ENCODE peak calls at places on chromosome 20, in four cellular contexts. W, N, O and U are unnamed samples.
A peak's percentile ranks its signal among the peaks of the same experiment; 100 is the strongest.

GRCh38 chr20:37119356-37120036 is 23.7 kb upstream of the RBL1 start:
- DNase-seq in W (no peak), N (no peak), O (no peak), U (no peak)

GRCh38 chr20:2652724-2653510 is 485 bp downstream of the NOP56 start:
- DNase-seq in W (no peak), N (peak; percentile 51), O (peak; percentile 34), U (no peak)

GRCh38 chr20:61631770-61632169 is 379.7 kb downstream of the CDH4 start:
- DNase-seq in W (no peak), N (no peak), O (no peak), U (no peak)

GRCh38 chr20:5397418-5397817 is 80.7 kb upstream of the PROKR2 start:
- DNase-seq in W (no peak), N (no peak), O (no peak), U (no peak)

GRCh38 chr20:17628101-17628841 is 53.8 kb downstream of the RRBP1 start:
- DNase-seq in W (no peak), N (peak; percentile 18), O (peak; percentile 10), U (no peak)

GRCh38 chr20:19205999-19206398 is 6.4 kb upstream of the SLC24A3 start:
- DNase-seq in W (peak; percentile 38), N (peak; percentile 75), O (peak; percentile 72), U (no peak)

GRCh38 chr20:407097-407952 is 774 bp upstream of the RBCK1 start:
- DNase-seq in W (peak; percentile 67), N (peak; percentile 77), O (peak; percentile 80), U (peak; percentile 38)

GRCh38 chr20:41174373-41174772 is 37.0 kb downstream of the PLCG1 start:
- DNase-seq in W (no peak), N (no peak), O (no peak), U (no peak)

GRCh38 chr20:62159835-62160234 is 16.3 kb downstream of the SS18L1 start:
- DNase-seq in W (no peak), N (no peak), O (no peak), U (no peak)

GRCh38 chr20:4022386-4023350 is 7.3 kb upstream of the RNF24 start:
- DNase-seq in W (no peak), N (no peak), O (no peak), U (no peak)

GRCh38 chr20:56454754-56455153 is 13.7 kb upstream of the RTF2 start:
- DNase-seq in W (no peak), N (no peak), O (no peak), U (no peak)

GRCh38 chr20:10411673-10412072 is 22.3 kb downstream of the MKKS start:
- DNase-seq in W (no peak), N (no peak), O (no peak), U (no peak)

GRCh38 chr20:18004389-18005031 is 35.7 kb downstream of the MGME1 start:
- DNase-seq in W (no peak), N (peak; percentile 33), O (no peak), U (no peak)

GRCh38 chr20:36579996-36580545 is 6.7 kb downstream of the TGIF2 start:
- DNase-seq in W (no peak), N (no peak), O (no peak), U (peak; percentile 71)

GRCh38 chr20:38985603-38986170 is 23.5 kb downstream of the DHX35 start:
- DNase-seq in W (no peak), N (no peak), O (no peak), U (no peak)

GRCh38 chr20:31523361-31524283 is 9.4 kb downstream of the HM13 start:
- DNase-seq in W (no peak), N (peak; percentile 32), O (no peak), U (no peak)
- H3K4me3 ChIP-seq in W (no peak overlapping the region), N (no peak overlapping the region), O (no peak overlapping the region), U (no peak overlapping the region)

DNA sequence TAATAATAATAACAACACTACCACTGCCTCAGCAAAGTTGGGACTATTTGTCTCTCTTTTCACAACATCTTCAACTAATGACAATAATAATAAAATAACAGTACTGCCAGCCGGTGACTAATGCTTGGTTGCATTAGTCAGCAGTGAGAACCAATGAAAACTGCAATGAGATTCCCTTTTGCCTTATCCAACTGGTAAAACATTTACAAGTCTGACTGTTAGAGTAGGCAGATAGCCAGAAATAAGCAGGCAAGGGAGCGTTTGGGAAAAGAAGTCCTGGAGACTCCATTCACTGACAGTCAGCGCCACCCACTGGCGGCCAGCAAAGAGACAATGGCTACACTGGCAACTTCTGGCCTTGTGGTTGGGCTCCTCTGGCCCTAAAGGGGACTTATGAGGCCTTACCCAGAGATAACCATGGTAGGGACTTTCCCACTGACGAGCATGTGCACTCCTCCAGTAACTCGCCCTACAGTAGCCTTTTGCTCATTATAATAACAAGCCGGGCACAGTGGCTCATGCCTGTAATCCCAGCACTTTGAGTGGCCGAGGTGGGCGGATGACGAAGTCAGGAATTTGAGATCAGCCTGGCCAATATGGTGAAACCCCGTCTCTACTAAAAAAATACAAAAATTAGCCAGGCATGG is 3.4 kb upstream of the NSFL1C start:
- DNase-seq in W (peak; percentile 84), N (peak; percentile 77), O (peak; percentile 69), U (peak; percentile 99)
- TF ChIP-seq CTCF in W (peak; percentile 95), N (peak; percentile 66), O (peak; percentile 74), U (peak; percentile 84)

GRCh38 chr20:63297796-63298572 is 5.0 kb downstream of the COL20A1 start:
- DNase-seq in W (no peak), N (no peak), O (no peak), U (no peak)

GRCh38 chr20:63296411-63297299 is 3.7 kb downstream of the COL20A1 start:
- DNase-seq in W (no peak), N (no peak), O (no peak), U (no peak)

GRCh38 chr20:63301671-63302070 is 8.7 kb downstream of the COL20A1 start:
- DNase-seq in W (no peak), N (no peak), O (no peak), U (no peak)

GRCh38 chr20:63297371-63297781 is 4.4 kb downstream of the COL20A1 start:
- DNase-seq in W (no peak), N (no peak), O (no peak), U (no peak)

DNA sequence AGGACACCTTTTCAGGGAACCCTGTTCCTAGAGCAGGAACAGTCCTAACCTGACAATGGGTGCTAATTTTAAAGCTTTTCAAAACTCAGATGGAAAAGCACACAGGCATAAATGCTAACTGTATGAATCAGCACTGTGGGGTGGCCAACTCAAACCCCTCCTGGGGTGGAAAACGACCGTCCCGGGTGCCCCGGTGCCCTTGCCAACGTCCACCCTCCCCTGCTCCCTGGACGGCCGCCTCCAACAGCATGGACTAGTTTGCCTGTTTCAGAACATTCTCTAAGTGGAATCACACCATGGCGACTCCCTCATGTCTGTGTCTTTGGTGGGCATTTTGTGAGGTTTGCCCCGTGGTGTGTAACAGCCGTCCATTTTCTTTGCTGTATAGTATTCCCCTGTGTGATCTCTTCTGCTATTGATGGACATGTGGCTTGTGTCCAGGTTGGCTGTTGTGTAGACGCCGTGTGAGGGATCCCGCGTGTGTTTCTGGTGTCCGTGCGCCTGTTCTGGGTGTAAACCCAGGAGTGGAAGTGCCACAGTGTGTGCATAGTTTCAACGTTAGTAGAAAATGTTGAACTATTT is 5.8 kb downstream of the COL20A1 start:
- DNase-seq in W (no peak), N (no peak), O (no peak), U (no peak)
- H3K27me3 ChIP-seq in W (peaks cover 2% of the 10 kb centered on the region), N (peaks cover 23% of the 10 kb centered on the region), O (peaks cover 73% of the 10 kb centered on the region), U (peaks cover 34% of the 10 kb centered on the region)

GRCh38 chr20:8132015-8132631 is at the start of gene PLCB1:
- DNase-seq in W (peak; percentile 20), N (peak; percentile 87), O (peak; percentile 86), U (no peak)

GRCh38 chr20:8129211-8129986 is 2.7 kb upstream of the PLCB1 start:
- DNase-seq in W (no peak), N (no peak), O (no peak), U (no peak)

GRCh38 chr20:8130840-8131526 is 1.1 kb upstream of the PLCB1 start:
- DNase-seq in W (no peak), N (no peak), O (no peak), U (no peak)

GRCh38 chr20:8132632-8133587 is 844 bp downstream of the PLCB1 start:
- DNase-seq in W (no peak), N (peak; percentile 50), O (peak; percentile 28), U (no peak)

DNA sequence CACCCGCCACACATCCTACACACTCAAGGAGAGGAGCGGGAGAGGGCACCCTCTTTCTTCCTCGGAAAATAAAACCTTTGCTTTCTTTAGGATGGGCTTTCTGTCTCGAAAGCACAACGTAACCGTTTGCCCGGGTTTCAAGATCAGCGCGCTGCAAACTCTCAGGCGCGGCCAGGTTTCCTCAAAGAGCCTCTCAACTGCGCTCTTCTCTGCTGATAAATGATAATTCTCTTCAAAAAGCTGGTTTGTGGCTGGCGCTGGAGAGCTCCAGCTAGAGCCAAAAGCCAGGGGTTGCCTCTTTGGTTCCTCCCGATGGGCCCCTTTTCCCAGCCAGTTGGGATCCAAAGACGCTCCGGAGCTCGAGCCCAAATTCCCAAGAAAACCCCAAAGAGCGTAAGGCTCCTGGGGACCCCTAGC is 460 bp upstream of the PLCB1 start:
- DNase-seq in W (no peak), N (no peak), O (no peak), U (no peak)
- H3K4me3 ChIP-seq in W (peak overlapping the region; percentile 12), N (peak overlapping the region; percentile 90), O (peak overlapping the region; percentile 80), U (peak overlapping the region; percentile 38)

DNA sequence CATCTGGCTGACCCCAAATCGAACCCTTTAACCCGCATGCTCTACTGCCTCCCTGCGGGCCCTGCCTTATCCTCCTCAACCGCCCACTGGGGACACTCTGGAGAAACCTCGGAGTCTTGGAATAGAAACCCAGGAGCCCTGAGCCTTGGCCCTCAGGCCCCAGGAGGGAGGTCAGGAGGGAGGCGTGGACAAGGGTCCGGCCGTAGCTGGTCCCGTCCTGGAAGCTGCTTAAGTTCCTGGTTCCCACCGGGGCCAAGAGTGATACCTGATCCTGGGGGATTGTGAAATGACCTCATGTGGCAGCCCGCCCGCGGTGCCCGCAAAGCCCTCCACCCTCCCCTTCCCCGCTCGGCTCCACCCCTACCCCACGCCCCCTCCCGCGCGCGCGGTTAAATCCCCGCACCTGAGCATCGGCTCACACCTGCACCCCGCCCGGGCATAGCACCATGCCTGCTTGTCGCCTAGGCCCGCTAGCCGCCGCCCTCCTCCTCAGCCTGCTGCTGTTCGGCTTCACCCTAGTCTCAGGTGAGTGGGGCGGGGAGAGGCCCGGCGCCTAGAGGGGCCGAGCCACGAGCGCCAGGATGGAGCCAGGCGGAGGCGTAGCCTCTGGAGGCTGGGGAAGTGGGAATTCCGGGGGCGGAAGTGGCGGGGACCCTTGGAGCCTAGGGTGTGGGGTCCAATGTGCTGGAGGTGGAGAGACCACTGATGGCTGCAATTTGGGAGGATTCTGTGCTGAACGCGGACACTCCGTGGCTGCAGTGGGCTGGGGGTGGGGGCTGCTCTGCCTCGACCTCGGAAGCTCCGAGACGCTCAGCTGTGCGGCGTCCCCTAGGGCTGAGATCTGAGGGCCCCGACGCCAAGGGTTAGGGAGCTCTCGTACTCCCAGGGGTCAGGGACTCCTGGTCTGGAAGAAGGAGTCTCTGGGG is at the start of gene WFDC2:
- DNase-seq in W (no peak), N (peak; percentile 30), O (no peak), U (no peak)
- TF ChIP-seq CTCF in W (peak; percentile 38), N (no peak), O (no peak), U (peak; percentile 19)

GRCh38 chr20:63491078-63491477 is 7.8 kb downstream of the EEF1A2 start:
- DNase-seq in W (no peak), N (no peak), O (no peak), U (no peak)
- H3K27me3 ChIP-seq in W (no peaks in the 10 kb centered on the region), N (no peaks in the 10 kb centered on the region), O (peaks cover 64% of the 10 kb centered on the region), U (peaks cover 26% of the 10 kb centered on the region)